ENCODE peak calls at places on chromosome 21, in four cellular contexts. C is endothelial cell of umbilical vein, X is GM23338, S is neural progenitor cell. H is an unnamed sample.

GRCh38 chr21:30813174-30813573 is at the start of gene KRTAP8-1:
- DNase-seq in C (no peak), X (peak), S (no peak), H (no peak)

GRCh38 chr21:45971487-45972352 is 9.8 kb upstream of the COL6A1 start:
- DNase-seq in C (no peak), X (peak), S (no peak), H (peak)

GRCh38 chr21:43865471-43866181 is 603 bp downstream of the AGPAT3 start:
- DNase-seq in C (no peak), X (peak), S (peak), H (peak)

GRCh38 chr21:27761623-27762022 is 794.7 kb upstream of the ADAMTS5 start:
- DNase-seq in C (no peak), X (no peak), S (no peak), H (no peak)

GRCh38 chr21:45224189-45224938 is 63.3 kb downstream of the POFUT2 start:
- DNase-seq in C (no peak), X (no peak), S (no peak), H (peak)

GRCh38 chr21:35559881-35560280 is 500.4 kb downstream of the SETD4 start:
- DNase-seq in C (no peak), X (no peak), S (no peak), H (no peak)

GRCh38 chr21:29775462-29775861 is 164.3 kb downstream of the GRIK1 start:
- DNase-seq in C (no peak), X (peak), S (no peak), H (no peak)

GRCh38 chr21:44929799-44930542 is 9.3 kb upstream of the ITGB2 start:
- DNase-seq in C (no peak), X (no peak), S (no peak), H (no peak)

GRCh38 chr21:28605138-28605537 is 387.5 kb downstream of the LTN1 start:
- DNase-seq in C (no peak), X (no peak), S (no peak), H (no peak)

GRCh38 chr21:29343517-29343916 is 44.8 kb downstream of the BACH1 start:
- DNase-seq in C (peak), X (no peak), S (no peak), H (no peak)

GRCh38 chr21:27329255-27329851 is 362.5 kb upstream of the ADAMTS5 start:
- DNase-seq in C (no peak), X (no peak), S (no peak), H (no peak)

GRCh38 chr21:44582980-44583799 is 2.8 kb upstream of the KRTAP10-5 start:
- DNase-seq in C (no peak), X (no peak), S (peak), H (peak)

GRCh38 chr21:16794944-16795343 is 717.9 kb upstream of the CXADR start:
- DNase-seq in C (peak), X (no peak), S (no peak), H (no peak)

GRCh38 chr21:46039891-46040660 is 57.8 kb upstream of the COL6A2 start:
- DNase-seq in C (no peak), X (no peak), S (no peak), H (no peak)

GRCh38 chr21:31335957-31336738 is 7.9 kb downstream of the TIAM1 start:
- DNase-seq in C (no peak), X (no peak), S (no peak), H (no peak)

GRCh38 chr21:26776320-26777021 is 68.7 kb downstream of the ADAMTS1 start:
- DNase-seq in C (no peak), X (no peak), S (no peak), H (no peak)

GRCh38 chr21:30257773-30258172 is 25.0 kb downstream of the KRTAP24-1 start:
- DNase-seq in C (no peak), X (peak), S (peak), H (peak)

GRCh38 chr21:38664821-38665220 is 140.9 kb upstream of the ETS2 start:
- DNase-seq in C (no peak), X (no peak), S (no peak), H (no peak)

GRCh38 chr21:28464095-28464494 is 528.6 kb downstream of the LTN1 start:
- DNase-seq in C (no peak), X (no peak), S (no peak), H (no peak)

GRCh38 chr21:44751186-44751798 is 39.9 kb upstream of the TSPEAR start:
- DNase-seq in C (no peak), X (no peak), S (no peak), H (peak)

GRCh38 chr21:46635324-46636180 is at the start of gene PRMT2:
- DNase-seq in C (peak), X (peak), S (peak), H (peak)

GRCh38 chr21:15355066-15355465 is 290.3 kb upstream of the NRIP1 start:
- DNase-seq in C (peak), X (no peak), S (no peak), H (no peak)

GRCh38 chr21:27796106-27796505 is 829.2 kb upstream of the ADAMTS5 start:
- DNase-seq in C (no peak), X (peak), S (peak), H (no peak)

GRCh38 chr21:45854702-45855247 is 126.8 kb upstream of the COL6A1 start:
- DNase-seq in C (no peak), X (no peak), S (peak), H (no peak)

GRCh38 chr21:14987370-14988170 is 77.2 kb downstream of the NRIP1 start:
- DNase-seq in C (no peak), X (peak), S (no peak), H (no peak)

GRCh38 chr21:38741976-38742309 is 63.8 kb upstream of the ETS2 start:
- DNase-seq in C (no peak), X (no peak), S (no peak), H (no peak)

GRCh38 chr21:15122241-15122640 is 57.4 kb upstream of the NRIP1 start:
- DNase-seq in C (no peak), X (no peak), S (no peak), H (no peak)

GRCh38 chr21:34091607-34092006 is 18.2 kb downstream of the MRPS6 start:
- DNase-seq in C (peak), X (peak), S (peak), H (peak)

GRCh38 chr21:17348849-17349248 is 164.0 kb upstream of the CXADR start:
- DNase-seq in C (no peak), X (no peak), S (no peak), H (no peak)

DNA sequence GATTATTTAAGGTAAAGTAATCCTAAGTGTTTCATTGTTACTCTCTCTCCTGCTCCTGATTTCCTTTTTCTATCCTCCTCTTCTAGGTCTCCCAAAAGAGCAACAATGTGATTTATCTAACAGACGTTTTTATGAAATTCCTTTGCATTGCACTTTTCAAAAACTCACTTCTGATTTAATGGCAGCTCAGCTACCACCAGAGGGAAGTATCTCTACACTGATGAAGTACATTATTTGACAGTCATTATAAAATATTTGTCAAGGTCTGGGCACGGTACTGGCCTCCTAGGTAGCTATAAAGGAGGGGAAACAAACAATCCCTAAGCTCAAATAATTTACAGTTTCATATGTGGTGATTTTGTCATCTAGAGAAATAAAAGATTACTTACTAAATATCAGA is 15.6 kb downstream of the TMPRSS15 start:
- DNase-seq in C (no peak), X (peak), S (no peak), H (peak)
- TF ChIP-seq CTCF in C (no peak), X (peak), S (peak), H (peak)

GRCh38 chr21:39885119-39885848 is 18.0 kb downstream of the PCP4 start:
- DNase-seq in C (no peak), X (no peak), S (peak), H (no peak)

GRCh38 chr21:39882186-39882882 is 15.1 kb downstream of the PCP4 start:
- DNase-seq in C (no peak), X (no peak), S (no peak), H (no peak)

GRCh38 chr21:39881661-39882060 is 14.4 kb downstream of the PCP4 start:
- DNase-seq in C (no peak), X (peak), S (peak), H (no peak)
- TF ChIP-seq EZH2 in C (no peak), X (no peak), S (no peak), H (no peak)

DNA sequence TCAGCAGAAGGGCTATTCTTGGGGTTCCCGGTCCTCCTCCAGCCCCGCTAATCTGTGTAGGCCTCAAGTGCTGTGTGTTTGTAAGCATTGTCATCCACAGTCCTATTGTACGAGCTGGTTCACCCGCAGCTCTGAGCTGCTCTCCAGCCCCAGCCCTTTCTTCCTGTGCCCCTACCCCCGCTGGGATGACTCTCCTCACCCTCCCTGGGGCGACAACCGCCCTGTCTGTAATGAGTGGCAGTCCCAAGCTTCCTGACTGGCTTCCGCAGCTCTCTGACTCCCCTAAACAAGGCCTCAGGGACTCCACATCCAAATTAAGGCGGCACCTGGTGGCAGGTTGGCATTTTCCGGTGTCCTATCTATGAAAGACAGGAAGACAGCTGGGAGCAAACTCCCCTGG is 45.8 kb downstream of the TFF3 start:
- DNase-seq in C (no peak), X (no peak), S (no peak), H (no peak)
- TF ChIP-seq CTCF in C (no peak), X (no peak), S (no peak), H (no peak)

GRCh38 chr21:41993744-41994143 is 16.4 kb downstream of the ZBTB21 start:
- DNase-seq in C (peak), X (no peak), S (no peak), H (no peak)

GRCh38 chr21:41997657-41998056 is 12.5 kb downstream of the ZBTB21 start:
- DNase-seq in C (no peak), X (no peak), S (no peak), H (no peak)

GRCh38 chr21:41991659-41992058 is 18.5 kb downstream of the ZBTB21 start:
- DNase-seq in C (no peak), X (no peak), S (no peak), H (no peak)

GRCh38 chr21:41992576-41992975 is 17.6 kb downstream of the ZBTB21 start:
- DNase-seq in C (no peak), X (no peak), S (no peak), H (no peak)

DNA sequence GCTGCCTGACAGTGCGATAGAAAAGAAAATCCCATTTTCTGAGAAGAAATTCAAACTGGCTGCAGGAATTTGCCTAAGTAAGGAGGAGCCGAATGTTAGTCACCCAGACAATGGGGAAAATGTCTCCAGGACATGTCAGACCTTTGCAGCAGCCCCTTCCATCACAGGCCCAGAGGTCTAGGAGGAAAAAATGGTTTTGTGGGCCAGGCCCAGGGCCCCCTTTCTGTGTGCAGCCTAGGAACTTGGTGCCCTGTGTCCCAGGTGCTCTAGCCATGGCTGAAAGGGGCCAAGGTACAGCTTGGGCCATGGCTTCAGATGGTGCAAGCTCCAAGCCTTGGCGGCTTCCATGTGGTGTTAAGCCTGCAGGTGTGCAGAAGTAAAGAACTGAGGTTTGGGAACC is 14.6 kb downstream of the ZBTB21 start:
- DNase-seq in C (no peak), X (no peak), S (no peak), H (no peak)
- TF ChIP-seq EZH2 in C (no peak), X (no peak), S (no peak), H (no peak)

DNA sequence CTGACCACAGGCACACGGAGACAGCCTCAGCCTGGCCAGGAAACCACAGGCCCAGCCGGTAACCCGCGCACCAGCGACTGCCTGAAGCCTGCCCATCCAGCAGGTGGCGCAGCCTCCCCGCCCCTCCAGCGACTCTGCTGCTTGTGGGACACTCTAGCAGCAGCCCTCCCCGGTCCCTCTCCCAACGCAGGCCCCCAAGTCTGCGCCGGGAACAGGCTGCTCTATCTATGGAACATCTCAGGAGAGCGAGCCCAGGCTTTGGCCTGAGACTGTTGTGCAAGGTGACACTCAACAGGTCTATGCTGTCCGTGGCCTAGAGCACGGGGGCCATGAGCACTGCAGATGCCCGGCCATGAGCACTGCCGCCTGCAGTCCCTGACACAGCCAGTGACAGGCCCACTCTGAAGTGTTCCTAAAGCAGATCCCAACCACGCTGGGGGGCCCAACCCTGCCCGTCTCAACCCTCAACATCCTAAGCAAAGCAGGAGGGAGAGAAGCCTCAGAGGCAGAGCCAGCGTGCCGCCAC is 28.4 kb downstream of the WDR4 start:
- DNase-seq in C (no peak), X (peak), S (peak), H (peak)
- TF ChIP-seq CTCF in C (peak), X (peak), S (peak), H (peak)

DNA sequence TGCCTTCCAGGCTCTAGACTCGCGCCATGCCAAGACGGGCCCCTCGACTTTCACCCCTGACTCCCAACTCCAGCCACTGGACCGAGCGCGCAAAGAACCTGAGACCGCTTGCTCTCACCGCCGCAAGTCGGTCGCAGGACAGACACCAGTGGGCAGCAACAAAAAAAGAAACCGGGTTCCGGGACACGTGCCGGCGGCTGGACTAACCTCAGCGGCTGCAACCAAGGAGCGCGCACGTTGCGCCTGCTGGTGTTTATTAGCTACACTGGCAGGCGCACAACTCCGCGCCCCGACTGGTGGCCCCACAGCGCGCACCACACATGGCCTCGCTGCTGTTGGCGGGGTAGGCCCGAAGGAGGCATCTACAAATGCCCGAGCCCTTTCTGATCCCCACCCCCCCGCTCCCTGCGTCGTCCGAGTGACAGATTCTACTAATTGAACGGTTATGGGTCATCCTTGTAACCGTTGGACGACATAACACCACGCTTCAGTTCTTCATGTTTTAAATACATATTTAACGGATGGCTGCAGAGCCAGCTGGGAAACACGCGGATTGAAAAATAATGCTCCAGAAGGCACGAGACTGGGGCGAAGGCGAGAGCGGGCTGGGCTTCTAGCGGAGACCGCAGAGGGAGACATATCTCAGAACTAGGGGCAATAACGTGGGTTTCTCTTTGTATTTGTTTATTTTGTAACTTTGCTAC is 2.0 kb upstream of the OLIG2 start:
- DNase-seq in C (no peak), X (peak), S (peak), H (no peak)
- TF ChIP-seq EZH2 in C (no peak), X (peak), S (peak), H (peak)

DNA sequence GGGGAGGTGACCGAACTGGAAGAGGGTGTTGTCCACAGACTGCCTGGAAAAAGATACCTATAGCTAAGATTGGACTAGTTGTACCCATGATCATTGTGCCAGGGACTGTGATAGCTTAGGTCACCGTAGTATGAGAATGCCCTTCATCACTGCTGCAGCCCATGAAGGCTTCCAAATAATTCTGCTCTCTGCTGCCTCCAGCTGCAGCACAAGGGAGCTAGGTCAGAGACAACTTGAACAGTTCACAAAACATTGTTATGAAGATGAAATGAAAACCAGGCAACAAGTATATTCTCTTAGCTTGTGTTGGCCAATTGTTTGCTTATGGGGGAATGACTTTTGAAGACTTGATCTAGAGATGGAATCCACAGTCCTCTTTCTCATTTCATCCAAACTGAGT is 246.7 kb downstream of the MRPL39 start:
- DNase-seq in C (no peak), X (no peak), S (no peak), H (no peak)
- TF ChIP-seq CTCF in C (no peak), X (peak), S (peak), H (peak)

GRCh38 chr21:36744560-36745231 is 45.8 kb downstream of the SIM2 start:
- DNase-seq in C (no peak), X (no peak), S (no peak), H (peak)
- TF ChIP-seq EZH2 in C (no peak), X (no peak), S (no peak), H (no peak)